ENCODE peak calls at places on chromosomes 12 and 14, in ten cellular contexts. Z is progenitor cell of endocrine pancreas, Q is thyroid gland, F is stomach, M is neural crest cell, O is endothelial cell of umbilical vein, C is GM12865, H is cardiac fibroblast, Y is tibial artery, T is lower lobe of right lung. K is an unnamed sample.

GRCh38 chr12:91722072-91722471 is 423.6 kb downstream of the BTG1 start:
- DNase-seq in Z (no peak), Y (no peak), H (peak), F (no peak), M (no peak), C (peak), O (no peak), T (no peak), Q (no peak), K (no peak)

GRCh38 chr12:116426391-116427136 is 132.6 kb upstream of the MAP1LC3B2 start:
- DNase-seq in C (no peak), Z (no peak), O (peak), Y (peak), F (no peak), T (no peak), H (peak), M (no peak), Q (no peak), K (no peak)

GRCh38 chr14:77474763-77475162 is 16.9 kb downstream of the AHSA1 start:
- DNase-seq in Q (no peak), M (no peak), Y (no peak), O (no peak), T (no peak), Z (no peak), H (peak), C (no peak), F (no peak), K (no peak)

GRCh38 chr12:64733857-64734256 is 25.3 kb downstream of the GNS start:
- DNase-seq in O (peak), Z (no peak), T (no peak), Q (peak), H (no peak), F (no peak), Y (no peak), C (no peak), M (no peak), K (no peak)

GRCh38 chr14:71539660-71540285 is 392.5 kb upstream of the RGS6 start:
- DNase-seq in Q (no peak), F (no peak), M (no peak), C (no peak), T (no peak), Y (no peak), O (peak), Z (no peak), H (peak), K (no peak)

GRCh38 chr12:111063296-111064026 is 143.1 kb upstream of the MYL2 start:
- DNase-seq in H (peak), F (no peak), T (no peak), Z (no peak), Y (no peak), C (no peak), M (no peak), O (no peak), Q (no peak), K (no peak)

GRCh38 chr14:70156602-70157001 is 32.1 kb downstream of the SLC8A3 start:
- DNase-seq in T (no peak), M (no peak), F (no peak), H (no peak), Z (no peak), Y (no peak), C (no peak), O (no peak), Q (no peak), K (no peak)

GRCh38 chr12:116454950-116455447 is 104.2 kb upstream of the MAP1LC3B2 start:
- DNase-seq in Q (no peak), O (peak), H (peak), Z (no peak), C (no peak), T (no peak), F (no peak), M (no peak), Y (no peak), K (no peak)

GRCh38 chr12:68414988-68415387 is 82.8 kb upstream of the MDM1 start:
- DNase-seq in Q (no peak), Z (no peak), M (no peak), Y (no peak), O (no peak), C (peak), T (no peak), H (no peak), F (no peak), K (no peak)

GRCh38 chr14:64970041-64970440 is 2.1 kb downstream of the RAB15 start:
- DNase-seq in F (no peak), H (no peak), O (no peak), Q (no peak), M (no peak), Z (no peak), T (no peak), C (no peak), Y (no peak), K (no peak)

GRCh38 chr14:52072266-52072780 is 3.5 kb upstream of the NID2 start:
- DNase-seq in C (no peak), F (no peak), T (no peak), Z (no peak), Y (no peak), H (no peak), M (no peak), O (no peak), Q (no peak), K (no peak)

GRCh38 chr14:52068741-52069616 is at the start of gene NID2:
- DNase-seq in H (peak), M (peak), T (peak), Y (peak), F (peak), C (peak), Z (peak), O (peak), Q (peak), K (peak)

GRCh38 chr14:52069617-52070431 is 965 bp upstream of the NID2 start:
- DNase-seq in O (no peak), H (peak), Q (peak), T (no peak), Z (no peak), Y (no peak), F (no peak), C (peak), M (no peak), K (no peak)

GRCh38 chr14:52073251-52073650 is 4.4 kb upstream of the NID2 start:
- DNase-seq in Z (no peak), M (no peak), C (no peak), O (no peak), T (no peak), H (peak), Q (no peak), F (no peak), Y (no peak), K (no peak)

DNA sequence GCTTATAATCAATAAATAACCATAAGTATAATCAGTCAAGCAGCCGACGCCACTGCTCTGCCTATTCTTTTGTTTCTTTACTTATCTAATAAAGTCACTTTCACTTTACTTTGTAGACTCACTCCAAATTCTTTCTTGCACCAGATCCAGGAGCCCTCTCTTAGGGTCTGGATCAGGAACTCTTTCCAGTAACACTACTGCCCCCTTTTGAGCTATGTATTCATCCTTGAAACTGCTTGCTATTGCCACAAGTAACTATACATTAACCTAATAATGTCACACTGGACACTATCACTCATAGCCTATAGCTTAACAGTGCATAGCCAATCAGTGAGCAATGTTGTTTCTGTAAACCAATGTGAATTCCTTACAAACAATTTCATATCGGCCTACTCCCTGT is 2.8 kb upstream of the NID2 start:
- DNase-seq in Z (no peak), Y (no peak), M (no peak), O (peak), C (no peak), T (no peak), F (no peak), Q (no peak), H (peak), K (no peak)
- TF ChIP-seq CTCF in Z (peak), Y (no peak), M (peak), O (no peak), C (no peak), T (no peak), F (no peak), Q (no peak), H (peak), K (no peak)

DNA sequence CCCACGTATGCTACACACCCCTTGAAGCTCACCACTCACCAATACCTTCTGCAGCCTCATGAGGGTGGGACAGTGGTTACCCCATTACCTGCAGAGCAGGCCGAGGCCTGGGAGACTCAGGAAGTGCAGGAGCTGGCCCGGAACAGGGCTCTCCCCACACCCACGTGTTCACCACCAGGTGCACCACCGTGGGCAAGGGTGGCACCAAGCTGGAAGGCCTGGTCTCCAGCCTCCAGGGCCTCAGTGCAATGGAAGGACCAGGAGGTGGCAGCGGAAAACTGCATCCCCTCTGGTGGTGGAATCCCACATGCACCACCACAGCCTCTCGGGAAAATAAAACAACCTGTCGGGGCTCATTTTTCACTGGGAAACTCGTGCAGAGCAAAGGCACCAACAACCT is 36.4 kb downstream of the ITPK1 start:
- DNase-seq in Q (no peak), Z (no peak), H (no peak), Y (no peak), C (no peak), T (no peak), M (no peak), O (no peak), F (no peak), K (no peak)
- TF ChIP-seq CTCF in Q (no peak), Z (no peak), H (no peak), Y (no peak), C (no peak), T (no peak), M (no peak), O (no peak), F (no peak), K (no peak)

GRCh38 chr14:99518441-99519346 is 37.5 kb downstream of the CCNK start:
- DNase-seq in T (peak), C (peak), Z (peak), H (peak), F (peak), M (peak), Y (peak), Q (peak), O (peak), K (peak)
- TF ChIP-seq CTCF in T (peak), C (peak), Z (peak), H (peak), F (peak), M (peak), Y (peak), Q (peak), O (peak), K (peak)

GRCh38 chr12:108615918-108616317 is 17.8 kb downstream of the SELPLG start:
- DNase-seq in M (no peak), Z (no peak), O (no peak), T (no peak), H (no peak), F (no peak), C (peak), Y (no peak), Q (no peak), K (no peak)
- TF ChIP-seq CTCF in M (no peak), Z (no peak), O (no peak), T (no peak), H (no peak), F (no peak), C (no peak), Y (no peak), Q (no peak), K (no peak)

DNA sequence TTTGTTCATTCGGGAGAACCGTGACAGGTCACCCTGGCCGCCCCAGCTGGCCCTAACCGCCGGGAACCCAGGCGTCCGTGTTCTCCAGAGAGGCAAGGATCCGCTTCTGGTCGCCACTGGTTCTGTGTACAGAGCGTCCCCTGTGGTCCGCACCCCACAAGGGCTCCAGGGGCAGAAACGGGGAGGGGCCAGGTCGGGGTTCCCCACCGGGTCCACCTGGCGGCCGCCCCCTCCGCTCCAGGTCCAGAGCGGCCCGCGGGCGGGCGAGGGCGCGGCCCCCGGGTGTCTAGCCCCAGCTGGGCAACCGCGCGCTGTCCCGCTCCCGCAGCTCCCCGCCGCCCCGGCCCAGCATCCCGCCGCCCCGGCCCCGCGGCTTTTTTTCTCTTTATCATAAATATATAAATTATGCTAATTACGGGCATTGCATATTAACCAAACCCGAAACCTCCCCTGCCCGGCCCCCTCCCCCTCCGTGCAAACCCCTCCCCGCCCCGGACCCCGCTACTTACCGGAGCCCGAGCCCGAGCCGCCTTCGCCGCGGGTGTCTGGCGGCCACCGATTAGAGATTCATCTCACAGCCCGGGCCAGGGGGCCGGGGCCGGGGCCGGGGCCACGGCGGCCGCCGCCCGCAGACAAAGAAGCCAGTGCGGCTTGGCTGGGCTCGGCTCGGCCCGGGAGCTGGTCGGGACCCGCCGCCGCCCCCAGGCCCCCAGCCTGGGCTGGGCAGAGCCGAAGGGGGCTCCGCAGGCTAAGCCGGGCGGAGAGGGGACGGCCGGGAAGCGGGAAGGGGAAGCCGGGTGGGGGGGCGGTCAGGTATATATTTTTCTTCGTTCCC is 512 bp downstream of the POU6F1 start:
- DNase-seq in Q (peak), F (peak), O (peak), M (peak), Z (peak), T (peak), H (peak), Y (peak), C (peak), K (no peak)
- TF ChIP-seq CTCF in Q (no peak), F (no peak), O (no peak), M (peak), Z (peak), T (peak), H (no peak), Y (peak), C (peak), K (no peak)

GRCh38 chr12:28159688-28160087 is 30.6 kb upstream of the CCDC91 start:
- DNase-seq in Q (no peak), Z (no peak), F (no peak), C (no peak), T (no peak), O (no peak), H (no peak), M (no peak), Y (no peak), K (no peak)

GRCh38 chr12:28167981-28168485 is 22.2 kb upstream of the CCDC91 start:
- DNase-seq in Q (no peak), Z (no peak), C (no peak), M (no peak), Y (no peak), F (no peak), T (no peak), H (no peak), O (no peak), K (no peak)

GRCh38 chr12:28162697-28163096 is 27.6 kb upstream of the CCDC91 start:
- DNase-seq in O (no peak), C (no peak), T (no peak), H (no peak), Z (no peak), F (no peak), Q (no peak), M (no peak), Y (no peak), K (no peak)

GRCh38 chr12:28161697-28162096 is 28.6 kb upstream of the CCDC91 start:
- DNase-seq in C (no peak), Y (no peak), T (no peak), F (no peak), M (no peak), O (no peak), Z (no peak), H (no peak), Q (no peak), K (no peak)

GRCh38 chr12:28164644-28165313 is 25.5 kb upstream of the CCDC91 start:
- DNase-seq in T (no peak), M (no peak), Y (no peak), F (no peak), Q (no peak), C (no peak), H (no peak), Z (no peak), O (no peak), K (no peak)
- TF ChIP-seq CTCF in T (no peak), M (no peak), Y (no peak), F (no peak), Q (no peak), C (no peak), H (no peak), Z (no peak), O (no peak), K (no peak)

DNA sequence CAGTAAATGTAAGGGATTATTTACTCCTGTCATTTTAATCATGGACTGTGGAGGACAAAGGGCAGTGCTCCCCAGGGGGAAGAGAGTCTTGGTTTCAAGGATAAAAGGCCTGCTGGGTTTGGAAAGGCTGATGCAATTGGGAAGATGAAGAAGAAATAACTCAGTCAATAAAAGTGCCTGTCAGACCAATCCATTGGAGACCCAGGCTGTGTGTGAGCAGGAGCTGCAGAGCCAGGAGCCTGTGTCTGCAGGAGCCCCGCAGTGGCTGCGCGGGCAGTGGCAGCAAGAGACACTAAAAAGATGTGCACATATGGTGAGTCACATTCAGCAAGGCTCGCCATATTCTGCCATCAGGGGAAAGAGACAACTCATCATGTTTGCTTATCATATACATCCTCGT is 90.4 kb downstream of the CRACR2A start:
- DNase-seq in O (no peak), Z (no peak), F (no peak), Y (no peak), Q (no peak), T (no peak), C (no peak), H (no peak), M (no peak), K (no peak)
- TF ChIP-seq CTCF in O (no peak), Z (no peak), F (no peak), Y (no peak), Q (no peak), T (no peak), C (no peak), H (no peak), M (no peak), K (no peak)

GRCh38 chr14:32249780-32250179 is 46.7 kb upstream of the RNU6-8 start:
- DNase-seq in Y (no peak), T (no peak), Z (no peak), O (no peak), M (no peak), Q (no peak), H (no peak), F (no peak), C (no peak), K (no peak)

GRCh38 chr14:32246751-32247150 is 43.7 kb upstream of the RNU6-8 start:
- DNase-seq in C (no peak), H (no peak), T (no peak), Y (no peak), O (no peak), M (no peak), Q (no peak), Z (no peak), F (no peak), K (no peak)

GRCh38 chr14:32244404-32244803 is 41.3 kb upstream of the RNU6-8 start:
- DNase-seq in Q (no peak), M (no peak), Y (no peak), C (peak), H (no peak), O (no peak), T (no peak), Z (no peak), F (no peak), K (no peak)
- TF ChIP-seq CTCF in Q (no peak), M (no peak), Y (no peak), C (peak), H (no peak), O (no peak), T (no peak), Z (no peak), F (no peak), K (no peak)

DNA sequence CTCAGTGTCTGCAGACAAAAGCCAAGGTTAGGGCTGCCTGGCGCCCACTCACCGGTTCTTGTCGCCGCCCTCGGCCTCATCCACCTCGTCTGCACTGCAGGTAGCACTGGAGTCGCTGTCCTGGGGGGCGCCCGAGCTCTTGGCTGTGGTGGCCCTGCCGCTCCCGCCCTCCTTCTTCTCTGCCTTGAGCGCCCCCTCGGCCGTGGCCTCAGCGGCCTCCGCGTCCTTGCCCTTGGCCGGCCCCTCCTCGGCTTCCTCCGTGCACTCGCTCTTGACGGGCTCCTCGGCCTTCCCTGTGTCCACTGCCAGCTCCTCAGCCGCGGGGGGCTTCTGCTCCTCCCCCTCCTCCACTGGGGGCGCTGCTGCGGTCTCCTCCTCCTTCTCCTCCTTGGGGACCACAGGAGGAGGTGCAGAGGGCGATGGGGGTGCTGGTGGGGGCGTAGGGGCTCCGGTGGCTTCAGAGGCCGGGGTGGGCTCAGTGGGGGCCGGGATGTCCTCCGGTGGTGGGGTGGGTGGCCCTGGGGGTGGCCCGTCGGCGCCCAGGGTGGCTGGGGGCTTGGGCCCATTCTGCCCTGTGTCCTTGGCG is 77.2 kb downstream of the RFLNA start:
- DNase-seq in C (no peak), H (no peak), T (no peak), F (no peak), Q (no peak), Z (no peak), M (no peak), Y (no peak), O (no peak), K (no peak)
- TF ChIP-seq CTCF in C (no peak), H (no peak), T (no peak), F (no peak), Q (no peak), Z (no peak), M (no peak), Y (no peak), O (no peak), K (no peak)

K was measured in HL-60.